ENCODE peak calls at places on chromosome 1, in nine cellular contexts. I is hypothalamus, D is kidney epithelial cell, Y is EL, F is EH, Q is neural crest cell, S is T-cell, P is cardiac fibroblast, E is T47D. X is an unnamed sample.
A peak's percentile ranks its signal among the peaks of the same experiment; 100 is the strongest.

GRCh38 chr1:94298861-94299260 is 61.5 kb upstream of the ARHGAP29 start:
- DNase-seq in I (no peak), Y (no peak), P (peak; percentile 83), S (no peak), Q (no peak), E (no peak), D (no peak), F (peak; percentile 22), X (no peak)

GRCh38 chr1:114353233-114353632 is 157.8 kb downstream of the TRIM33 start:
- DNase-seq in F (peak; percentile 56), P (peak; percentile 90), D (peak; percentile 37), Q (no peak), Y (peak; percentile 38), S (peak; percentile 36), E (no peak), I (no peak), X (no peak)

GRCh38 chr1:39623053-39623452 is 16.4 kb downstream of the HEYL start:
- DNase-seq in E (no peak), Y (no peak), D (no peak), I (no peak), P (no peak), F (no peak), Q (no peak), S (no peak), X (no peak)

GRCh38 chr1:12132078-12132477 is 34.7 kb upstream of the TNFRSF1B start:
- DNase-seq in I (no peak), E (no peak), S (no peak), Q (no peak), D (no peak), F (peak; percentile 90), P (no peak), Y (peak; percentile 94), X (no peak)

GRCh38 chr1:114134518-114134917 is 19.2 kb downstream of the SYT6 start:
- DNase-seq in Y (no peak), F (no peak), S (no peak), E (no peak), Q (no peak), I (no peak), P (no peak), D (no peak), X (no peak)

GRCh38 chr1:9687876-9688582 is 36.5 kb downstream of the PIK3CD start:
- DNase-seq in S (no peak), Q (peak; percentile 23), F (peak; percentile 43), P (peak; percentile 22), Y (peak; percentile 54), E (no peak), I (no peak), D (no peak), X (no peak)

GRCh38 chr1:99133759-99134158 is 129.1 kb upstream of the PLPPR5 start:
- DNase-seq in D (no peak), E (no peak), I (no peak), Q (no peak), F (no peak), S (no peak), P (no peak), Y (no peak), X (no peak)

GRCh38 chr1:154474802-154475201 is 27.2 kb upstream of the TDRD10 start:
- DNase-seq in Q (no peak), E (no peak), D (peak; percentile 88), I (peak; percentile 77), S (no peak), P (peak; percentile 80), F (peak; percentile 98), Y (peak; percentile 88), X (no peak)

GRCh38 chr1:234239515-234239914 is 133.7 kb upstream of the COA6 start:
- DNase-seq in S (no peak), Y (no peak), E (no peak), Q (no peak), I (no peak), F (no peak), P (no peak), D (no peak), X (no peak)

GRCh38 chr1:48234086-48234485 is 11.6 kb downstream of the SLC5A9 start:
- DNase-seq in E (no peak), I (no peak), Q (no peak), S (no peak), P (no peak), D (no peak), Y (no peak), F (no peak), X (no peak)

GRCh38 chr1:219174672-219175564 is 1.2 kb downstream of the LYPLAL1 start:
- DNase-seq in S (no peak), D (peak; percentile 53), Q (no peak), F (peak; percentile 87), I (no peak), P (peak; percentile 92), Y (peak; percentile 79), E (no peak), X (no peak)

GRCh38 chr1:218475275-218475674 is 130.1 kb downstream of the TGFB2 start:
- DNase-seq in D (no peak), F (peak; percentile 55), Q (no peak), E (no peak), S (no peak), Y (peak; percentile 54), I (no peak), P (no peak), X (no peak)

GRCh38 chr1:54593571-54594160 is 29.7 kb downstream of the FAM151A start:
- DNase-seq in P (no peak), F (no peak), E (no peak), Q (no peak), I (no peak), S (no peak), Y (no peak), D (no peak), X (no peak)

GRCh38 chr1:19814681-19815503 is at the start of gene RNF186:
- DNase-seq in D (no peak), I (no peak), E (no peak), S (no peak), Q (no peak), P (no peak), F (no peak), Y (no peak), X (no peak)